ENCODE peak calls at places on chromosomes 3 and 15, in seven cellular contexts. Y is AG08395; A is foreskin fibroblast; F is stimulated activated CD4-positive, alpha-beta T cell treated with anti-CD3 and anti-CD28 coated beads, Interleukin-15, amount 100 ng/mL, for 1 hour; W is germinal center; J is GM12891; V is activated T-cell treated with anti-CD3 and anti-CD28 coated beads, Interleukin-2, amount 50 U/mL, for 72 hours. Q is an unnamed sample.

GRCh38 chr3:122458992-122459391 is 43.1 kb upstream of the WDR5B start:
- DNase-seq in W (no peak), V (no peak), F (no peak), J (no peak), Y (peak; percentile 48), A (peak; percentile 35), Q (no peak)

GRCh38 chr3:66416556-66417304 is 84.1 kb downstream of the LRIG1 start:
- DNase-seq in Y (no peak), F (no peak), W (no peak), A (no peak), V (no peak), J (no peak), Q (no peak)

GRCh38 chr3:48039487-48040190 is 23.4 kb upstream of the MAP4 start:
- DNase-seq in A (peak; percentile 77), W (no peak), Y (peak; percentile 72), F (no peak), V (no peak), J (no peak), Q (no peak)

GRCh38 chr3:54243262-54243931 is 121.0 kb downstream of the CACNA2D3 start:
- DNase-seq in Y (peak; percentile 8), W (no peak), F (no peak), J (no peak), A (no peak), V (no peak), Q (no peak)

GRCh38 chr3:46897829-46898320 is 20.4 kb downstream of the PTH1R start:
- DNase-seq in V (no peak), A (no peak), Y (no peak), F (no peak), J (no peak), W (no peak), Q (no peak)

GRCh38 chr15:39574416-39574815 is 6.5 kb upstream of the THBS1 start:
- DNase-seq in F (no peak), Y (no peak), J (no peak), V (no peak), W (no peak), A (peak; percentile 2), Q (no peak)

GRCh38 chr3:143329567-143330164 is 210.1 kb downstream of the CHST2 start:
- DNase-seq in A (peak; percentile 48), F (no peak), J (no peak), Y (no peak), W (no peak), V (no peak), Q (no peak)

GRCh38 chr15:89888214-89888804 is 5.5 kb downstream of the AP3S2 start:
- DNase-seq in J (no peak), A (peak; percentile 87), Y (peak; percentile 81), F (no peak), V (no peak), W (no peak), Q (no peak)

GRCh38 chr3:133998691-133999241 is 31.0 kb downstream of the SLCO2A1 start:
- DNase-seq in J (no peak), V (no peak), F (no peak), Y (no peak), W (no peak), A (no peak), Q (no peak)

GRCh38 chr3:134749802-134750553 is 45.1 kb upstream of the EPHB1 start:
- DNase-seq in A (no peak), J (no peak), Y (no peak), W (no peak), F (no peak), V (no peak), Q (no peak)

GRCh38 chr3:41224120-41224806 is 25.0 kb downstream of the CTNNB1 start:
- DNase-seq in W (no peak), V (no peak), F (no peak), Y (peak; percentile 92), J (no peak), A (peak; percentile 81), Q (no peak)

Q was measured in activated CD4-positive, CD25-positive, alpha-beta regulatory T cell.